ENCODE peak calls at places on chromosome X, in five cellular contexts. One of them, this sample, is unnamed.

GRCh38 chrX:154731203-154731602 is 19.7 kb downstream of the GAB3 start:
- DNase-seq in endothelial cell: no peak
- DNase-seq in tibial nerve: no peak
- DNase-seq in RWPE1: no peak
- DNase-seq in GM23338: no peak
- DNase-seq in this sample: no peak

GRCh38 chrX:51148848-51149247 is 183.8 kb upstream of the NUDT10 start:
- DNase-seq in endothelial cell: peak
- DNase-seq in tibial nerve: no peak
- DNase-seq in RWPE1: no peak
- DNase-seq in GM23338: peak
- DNase-seq in this sample: no peak

GRCh38 chrX:19739683-19740082 is 147.7 kb downstream of the SH3KBP1 start:
- DNase-seq in endothelial cell: peak
- DNase-seq in tibial nerve: peak
- DNase-seq in RWPE1: peak
- DNase-seq in GM23338: peak
- DNase-seq in this sample: no peak

GRCh38 chrX:69085151-69085550 is 80.1 kb downstream of the PJA1 start:
- DNase-seq in endothelial cell: no peak
- DNase-seq in tibial nerve: no peak
- DNase-seq in RWPE1: no peak
- DNase-seq in GM23338: no peak
- DNase-seq in this sample: no peak

GRCh38 chrX:22526339-22526738 is 253.6 kb downstream of the CBLL2 start:
- DNase-seq in endothelial cell: no peak
- DNase-seq in tibial nerve: no peak
- DNase-seq in RWPE1: peak
- DNase-seq in GM23338: no peak
- DNase-seq in this sample: no peak

GRCh38 chrX:148133099-148133725 is 152.1 kb downstream of the FMR1NB start:
- DNase-seq in endothelial cell: no peak
- DNase-seq in tibial nerve: no peak
- DNase-seq in RWPE1: no peak
- DNase-seq in GM23338: peak
- DNase-seq in this sample: no peak

GRCh38 chrX:626745-627509 is 3.7 kb upstream of the SHOX start:
- DNase-seq in endothelial cell: no peak
- DNase-seq in tibial nerve: no peak
- DNase-seq in RWPE1: no peak
- DNase-seq in GM23338: no peak
- DNase-seq in this sample: no peak

GRCh38 chrX:151695583-151695930 is 299 bp downstream of the PRRG3 start:
- DNase-seq in endothelial cell: no peak
- DNase-seq in tibial nerve: no peak
- DNase-seq in RWPE1: no peak
- DNase-seq in GM23338: no peak
- DNase-seq in this sample: no peak

GRCh38 chrX:21725498-21725897 is 32.4 kb downstream of the SMPX start:
- DNase-seq in endothelial cell: no peak
- DNase-seq in tibial nerve: no peak
- DNase-seq in RWPE1: peak
- DNase-seq in GM23338: peak
- DNase-seq in this sample: no peak

GRCh38 chrX:75655627-75656026 is 129.4 kb downstream of the MAGEE2 start:
- DNase-seq in endothelial cell: no peak
- DNase-seq in tibial nerve: no peak
- DNase-seq in RWPE1: no peak
- DNase-seq in GM23338: peak
- DNase-seq in this sample: no peak

GRCh38 chrX:8103655-8104054 is 67.4 kb downstream of the VCX2 start:
- DNase-seq in endothelial cell: no peak
- DNase-seq in tibial nerve: no peak
- DNase-seq in RWPE1: no peak
- DNase-seq in GM23338: no peak
- DNase-seq in this sample: no peak

GRCh38 chrX:119682019-119682989 is 10.7 kb downstream of the SEPTIN6 start:
- DNase-seq in endothelial cell: no peak
- DNase-seq in tibial nerve: no peak
- DNase-seq in RWPE1: no peak
- DNase-seq in GM23338: no peak
- DNase-seq in this sample: no peak

GRCh38 chrX:12378263-12378662 is 240.0 kb downstream of the FRMPD4 start:
- DNase-seq in endothelial cell: no peak
- DNase-seq in tibial nerve: no peak
- DNase-seq in RWPE1: no peak
- DNase-seq in GM23338: no peak
- DNase-seq in this sample: no peak

GRCh38 chrX:13721371-13721770 is 13.0 kb downstream of the TRAPPC2 start:
- DNase-seq in endothelial cell: no peak
- DNase-seq in tibial nerve: no peak
- DNase-seq in RWPE1: no peak
- DNase-seq in GM23338: no peak
- DNase-seq in this sample: no peak

GRCh38 chrX:53544936-53545335 is 110.8 kb upstream of the HSD17B10 start:
- DNase-seq in endothelial cell: no peak
- DNase-seq in tibial nerve: no peak
- DNase-seq in RWPE1: no peak
- DNase-seq in GM23338: no peak
- DNase-seq in this sample: no peak

GRCh38 chrX:55011294-55011693 is 11.1 kb downstream of the APEX2 start:
- DNase-seq in endothelial cell: no peak
- DNase-seq in tibial nerve: no peak
- DNase-seq in RWPE1: no peak
- DNase-seq in GM23338: no peak
- DNase-seq in this sample: no peak

GRCh38 chrX:118761950-118762725 is 34.7 kb downstream of the IL13RA1 start:
- DNase-seq in endothelial cell: no peak
- DNase-seq in tibial nerve: no peak
- DNase-seq in RWPE1: no peak
- DNase-seq in GM23338: peak
- DNase-seq in this sample: no peak

GRCh38 chrX:44010626-44011025 is 37.4 kb upstream of the NDP start:
- DNase-seq in endothelial cell: no peak
- DNase-seq in tibial nerve: no peak
- DNase-seq in RWPE1: no peak
- DNase-seq in GM23338: no peak
- DNase-seq in this sample: no peak

GRCh38 chrX:155819525-155819924 is 61.6 kb upstream of the VAMP7 start:
- DNase-seq in endothelial cell: no peak
- DNase-seq in tibial nerve: no peak
- DNase-seq in RWPE1: no peak
- DNase-seq in GM23338: peak
- DNase-seq in this sample: no peak

GRCh38 chrX:34338046-34338445 is 205.9 kb upstream of the FAM47A start:
- DNase-seq in endothelial cell: no peak
- DNase-seq in tibial nerve: no peak
- DNase-seq in RWPE1: no peak
- DNase-seq in GM23338: no peak
- DNase-seq in this sample: no peak

DNA sequence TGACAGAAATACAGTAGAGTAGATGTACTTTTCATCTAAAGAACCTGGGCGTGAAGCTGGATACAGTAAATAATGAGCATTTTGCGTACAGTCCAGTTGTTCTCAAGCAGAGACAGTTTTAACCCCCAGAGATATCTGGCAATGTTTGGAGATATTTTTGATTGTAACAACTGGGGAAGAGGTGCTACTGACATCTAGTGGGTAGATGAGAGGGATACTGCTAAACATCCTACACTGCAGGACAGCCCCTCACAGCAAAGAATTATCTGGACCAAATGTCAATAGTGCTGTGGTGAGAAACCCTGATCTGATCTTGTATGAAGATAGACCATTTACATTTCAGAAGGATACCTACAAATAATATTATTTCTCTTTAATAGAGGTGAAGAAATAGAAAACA is 200.2 kb upstream of the FAM47A start:
- DNase-seq in endothelial cell: no peak
- DNase-seq in tibial nerve: no peak
- DNase-seq in RWPE1: no peak
- DNase-seq in GM23338: peak
- DNase-seq in this sample: no peak
- TF ChIP-seq CTCF in endothelial cell: no peak
- TF ChIP-seq CTCF in tibial nerve: no peak
- TF ChIP-seq CTCF in RWPE1: no peak
- TF ChIP-seq CTCF in GM23338: peak
- TF ChIP-seq CTCF in this sample: no peak

DNA sequence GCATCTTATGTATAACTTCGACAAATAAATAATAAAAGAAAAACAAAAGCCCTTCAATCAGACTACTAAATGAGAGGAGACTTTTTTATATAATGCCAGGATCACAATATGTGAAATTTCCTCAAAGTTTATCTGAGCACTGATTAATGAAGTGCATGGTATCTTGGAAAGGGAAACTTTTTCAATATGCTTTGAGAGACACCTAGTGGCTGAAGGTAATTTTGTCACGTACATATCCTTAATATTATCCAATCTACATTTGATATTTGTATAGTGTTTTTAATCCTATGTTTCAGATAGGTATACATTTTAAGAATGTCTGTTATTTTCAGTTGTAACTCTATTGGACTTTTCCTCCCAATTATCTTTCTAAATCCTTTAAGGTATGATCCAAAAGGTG is 146.8 kb downstream of the KLHL4 start:
- DNase-seq in endothelial cell: no peak
- DNase-seq in tibial nerve: no peak
- DNase-seq in RWPE1: peak
- DNase-seq in GM23338: peak
- DNase-seq in this sample: no peak
- TF ChIP-seq CTCF in endothelial cell: peak
- TF ChIP-seq CTCF in tibial nerve: peak
- TF ChIP-seq CTCF in RWPE1: peak
- TF ChIP-seq CTCF in GM23338: peak
- TF ChIP-seq CTCF in this sample: no peak

GRCh38 chrX:71128915-71129765 is 10.7 kb downstream of the MED12 start:
- DNase-seq in endothelial cell: peak
- DNase-seq in tibial nerve: peak
- DNase-seq in RWPE1: peak
- DNase-seq in GM23338: peak
- DNase-seq in this sample: peak
- TF ChIP-seq CTCF in endothelial cell: peak
- TF ChIP-seq CTCF in tibial nerve: peak
- TF ChIP-seq CTCF in RWPE1: peak
- TF ChIP-seq CTCF in GM23338: peak
- TF ChIP-seq CTCF in this sample: peak

GRCh38 chrX:120857240-120857639 is 18.4 kb downstream of the CT47B1 start:
- DNase-seq in endothelial cell: peak
- DNase-seq in tibial nerve: no peak
- DNase-seq in RWPE1: no peak
- DNase-seq in GM23338: peak
- DNase-seq in this sample: no peak
- TF ChIP-seq CTCF in endothelial cell: peak
- TF ChIP-seq CTCF in tibial nerve: no peak
- TF ChIP-seq CTCF in RWPE1: no peak
- TF ChIP-seq CTCF in GM23338: peak
- TF ChIP-seq CTCF in this sample: no peak

GRCh38 chrX:140697618-140698017 is 11.9 kb upstream of the LINC00632 start:
- DNase-seq in endothelial cell: no peak
- DNase-seq in tibial nerve: no peak
- DNase-seq in RWPE1: no peak
- DNase-seq in GM23338: peak
- DNase-seq in this sample: no peak
- TF ChIP-seq CTCF in endothelial cell: no peak
- TF ChIP-seq CTCF in tibial nerve: peak
- TF ChIP-seq CTCF in RWPE1: no peak
- TF ChIP-seq CTCF in GM23338: peak
- TF ChIP-seq CTCF in this sample: no peak

GRCh38 chrX:133852837-133853236 is 132.6 kb downstream of the GPC3 start:
- DNase-seq in endothelial cell: no peak
- DNase-seq in tibial nerve: no peak
- DNase-seq in RWPE1: no peak
- DNase-seq in GM23338: no peak
- DNase-seq in this sample: no peak
- TF ChIP-seq CTCF in endothelial cell: no peak
- TF ChIP-seq CTCF in tibial nerve: peak
- TF ChIP-seq CTCF in RWPE1: no peak
- TF ChIP-seq CTCF in GM23338: no peak
- TF ChIP-seq CTCF in this sample: no peak

GRCh38 chrX:9724711-9725110 is 40.9 kb downstream of the GPR143 start:
- DNase-seq in endothelial cell: no peak
- DNase-seq in tibial nerve: no peak
- DNase-seq in RWPE1: no peak
- DNase-seq in GM23338: no peak
- DNase-seq in this sample: no peak
- TF ChIP-seq CTCF in endothelial cell: no peak
- TF ChIP-seq CTCF in tibial nerve: no peak
- TF ChIP-seq CTCF in RWPE1: no peak
- TF ChIP-seq CTCF in GM23338: no peak
- TF ChIP-seq CTCF in this sample: no peak

GRCh38 chrX:10884246-10884645 is 226.9 kb upstream of the HCCS start:
- DNase-seq in endothelial cell: no peak
- DNase-seq in tibial nerve: no peak
- DNase-seq in RWPE1: no peak
- DNase-seq in GM23338: no peak
- DNase-seq in this sample: no peak

DNA sequence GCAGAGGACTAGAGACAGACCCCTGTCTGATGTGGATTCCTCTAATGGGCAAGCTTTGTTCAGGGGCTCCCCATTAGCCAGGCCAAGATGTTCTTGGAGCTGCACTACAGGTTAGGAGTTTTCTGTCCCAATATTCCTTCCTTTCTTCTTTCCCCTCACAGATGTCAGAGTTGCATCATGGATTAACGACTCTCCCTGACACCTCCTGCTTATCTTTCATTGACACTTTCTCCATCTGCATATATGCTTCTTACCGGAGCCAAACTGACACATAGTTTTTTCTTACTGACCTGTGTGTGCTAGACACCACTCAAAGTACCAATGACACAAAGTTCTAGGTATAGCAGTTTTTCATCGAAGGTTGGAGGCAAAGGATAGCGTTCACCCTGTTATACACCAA is 228.6 kb upstream of the HCCS start:
- DNase-seq in endothelial cell: no peak
- DNase-seq in tibial nerve: no peak
- DNase-seq in RWPE1: no peak
- DNase-seq in GM23338: no peak
- DNase-seq in this sample: no peak
- TF ChIP-seq CTCF in endothelial cell: no peak
- TF ChIP-seq CTCF in tibial nerve: no peak
- TF ChIP-seq CTCF in RWPE1: no peak
- TF ChIP-seq CTCF in GM23338: no peak
- TF ChIP-seq CTCF in this sample: no peak

This sample was measured in omental fat pad.